ENCODE peak calls at places on chromosomes 13 and 19, in seven cellular contexts. O is retinal pigment epithelial cell; D is foreskin melanocyte; Z is HTR-8/SVneo; H is T-cell; V is RWPE1; R is stimulated activated naive B cell treated with anti-CD40 and anti-IgM and Interleukin-4, amounts not matched to agents 10 μg/mL and 1 μg/mL and 100 μg/mL, for 72 hours. S is an unnamed sample.
A peak's percentile ranks its signal among the peaks of the same experiment; 100 is the strongest.

GRCh38 chr19:15187026-15188007 is 13.5 kb downstream of the NOTCH3 start:
- DNase-seq in H (no peak), D (no peak), O (no peak), V (no peak), Z (no peak), R (no peak), S (no peak)

GRCh38 chr19:55336101-55336500 is 3.6 kb upstream of the KMT5C start:
- DNase-seq in D (no peak), O (no peak), Z (no peak), R (no peak), V (peak; percentile 88), H (no peak), S (no peak)

GRCh38 chr13:30334663-30335386 is 27.5 kb upstream of the KATNAL1 start:
- DNase-seq in O (no peak), V (no peak), Z (no peak), H (no peak), R (no peak), D (peak; percentile 28), S (no peak)

GRCh38 chr19:48346161-48346560 is 17.6 kb downstream of the TMEM143 start:
- DNase-seq in V (no peak), H (no peak), D (no peak), Z (no peak), R (no peak), O (no peak), S (no peak)

GRCh38 chr13:60273971-60274370 is 110.2 kb upstream of the DIAPH3 start:
- DNase-seq in Z (no peak), V (no peak), H (no peak), O (no peak), D (no peak), R (no peak), S (no peak)

GRCh38 chr13:79245937-79246574 is 160.0 kb downstream of the RBM26 start:
- DNase-seq in R (no peak), V (no peak), D (no peak), Z (no peak), O (no peak), H (no peak), S (no peak)

GRCh38 chr13:37923236-37923635 is 53.7 kb upstream of the TRPC4 start:
- DNase-seq in D (no peak), Z (no peak), R (no peak), V (no peak), O (no peak), H (no peak), S (no peak)

GRCh38 chr19:1685046-1685445 is 32.6 kb upstream of the TCF3 start:
- DNase-seq in Z (no peak), R (no peak), D (no peak), O (no peak), V (no peak), H (no peak), S (no peak)

GRCh38 chr13:31945202-31945978 is 86.2 kb upstream of the FRY start:
- DNase-seq in H (no peak), V (peak; percentile 76), O (peak; percentile 52), Z (peak; percentile 11), D (peak; percentile 51), R (no peak), S (peak; percentile 92)

GRCh38 chr19:34676697-34677385 is at the start of gene SCGB2B2:
- DNase-seq in D (peak; percentile 76), O (peak; percentile 2), V (peak; percentile 61), Z (peak; percentile 63), R (no peak), H (peak; percentile 79), S (peak; percentile 88)

GRCh38 chr13:38398810-38399493 is 49.3 kb downstream of the UFM1 start:
- DNase-seq in V (no peak), D (peak; percentile 90), H (no peak), O (peak; percentile 33), Z (no peak), R (no peak), S (no peak)

S was measured in kidney glomerular epithelial cell.